ENCODE peak calls at places on chromosomes 11 and 22, in eight cellular contexts. N, F, Y, V, K, X, L and R are unnamed samples.

GRCh38 chr11:13940611-13941256 is 21.8 kb upstream of the SPON1 start:
- ATAC-seq in N (peak), F (peak), Y (no peak), V (no peak), K (no peak), X (no peak), L (no peak), R (no peak)

GRCh38 chr11:64580387-64580786 is 10.6 kb upstream of the SLC22A12 start:
- ATAC-seq in N (no peak), F (no peak), Y (peak), V (no peak), K (no peak), X (no peak), L (no peak), R (no peak)

GRCh38 chr11:111260761-111261160 is 15.2 kb downstream of the POU2AF2 start:
- ATAC-seq in N (no peak), F (no peak), Y (no peak), V (no peak), K (no peak), X (no peak), L (no peak), R (no peak)

GRCh38 chr22:35475545-35475944 is 65.1 kb upstream of the RASD2 start:
- ATAC-seq in N (no peak), F (no peak), Y (no peak), V (no peak), K (no peak), X (no peak), L (no peak), R (no peak)

GRCh38 chr11:79362358-79362757 is 78.5 kb downstream of the TENM4 start:
- ATAC-seq in N (no peak), F (no peak), Y (no peak), V (no peak), K (no peak), X (no peak), L (no peak), R (no peak)

GRCh38 chr11:35158371-35159081 is 19.6 kb downstream of the CD44 start:
- ATAC-seq in N (peak), F (no peak), Y (no peak), V (peak), K (peak), X (no peak), L (no peak), R (peak)

GRCh38 chr22:23245045-23245798 is 64.9 kb downstream of the BCR start:
- ATAC-seq in N (no peak), F (no peak), Y (no peak), V (no peak), K (no peak), X (no peak), L (no peak), R (no peak)

GRCh38 chr22:47144791-47145425 is 382.5 kb downstream of the TBC1D22A start:
- ATAC-seq in N (no peak), F (no peak), Y (no peak), V (no peak), K (no peak), X (no peak), L (no peak), R (no peak)

GRCh38 chr22:37806409-37807338 is 1.1 kb upstream of the GCAT start:
- ATAC-seq in N (no peak), F (peak), Y (no peak), V (no peak), K (no peak), X (peak), L (no peak), R (no peak)

GRCh38 chr11:103532133-103532788 is 423.0 kb downstream of the DYNC2H1 start:
- ATAC-seq in N (no peak), F (no peak), Y (no peak), V (no peak), K (no peak), X (no peak), L (no peak), R (no peak)

GRCh38 chr11:107427569-107428180 is 29.9 kb downstream of the CWF19L2 start:
- ATAC-seq in N (no peak), F (no peak), Y (peak), V (no peak), K (no peak), X (peak), L (no peak), R (no peak)

GRCh38 chr11:33259869-33260268 is 2.7 kb downstream of the HIPK3 start:
- ATAC-seq in N (no peak), F (no peak), Y (no peak), V (no peak), K (no peak), X (no peak), L (no peak), R (no peak)
- TF ChIP-seq POLR2AphosphoS5 in N (no peak), F (no peak), Y (no peak), V (no peak), K (no peak), X (no peak), L (no peak), R (no peak)

GRCh38 chr22:40257979-40258378 is 80.3 kb downstream of the TNRC6B start:
- ATAC-seq in N (no peak), F (no peak), Y (no peak), V (no peak), K (peak), X (no peak), L (no peak), R (no peak)

GRCh38 chr22:40265783-40266182 is 80.5 kb upstream of the ADSL start:
- ATAC-seq in N (no peak), F (no peak), Y (no peak), V (no peak), K (peak), X (no peak), L (no peak), R (no peak)

GRCh38 chr22:40261783-40262182 is 84.1 kb downstream of the TNRC6B start:
- ATAC-seq in N (no peak), F (no peak), Y (no peak), V (no peak), K (no peak), X (no peak), L (no peak), R (no peak)

GRCh38 chr22:40258463-40259046 is 80.8 kb downstream of the TNRC6B start:
- ATAC-seq in N (no peak), F (peak), Y (no peak), V (no peak), K (peak), X (no peak), L (no peak), R (peak)

GRCh38 chr22:40263191-40263590 is 83.1 kb upstream of the ADSL start:
- ATAC-seq in N (no peak), F (no peak), Y (no peak), V (no peak), K (no peak), X (peak), L (no peak), R (no peak)
- TF ChIP-seq POLR2AphosphoS5 in N (no peak), F (no peak), Y (no peak), V (no peak), K (peak), X (no peak), L (no peak), R (no peak)

GRCh38 chr11:33474866-33475265 is 217.7 kb downstream of the HIPK3 start:
- ATAC-seq in N (no peak), F (no peak), Y (no peak), V (no peak), K (no peak), X (no peak), L (no peak), R (no peak)

GRCh38 chr11:33478111-33478573 is 221.0 kb downstream of the HIPK3 start:
- ATAC-seq in N (no peak), F (no peak), Y (peak), V (peak), K (no peak), X (no peak), L (peak), R (no peak)

GRCh38 chr11:33476945-33477584 is 219.9 kb downstream of the HIPK3 start:
- ATAC-seq in N (peak), F (no peak), Y (no peak), V (no peak), K (no peak), X (no peak), L (peak), R (no peak)

GRCh38 chr11:33479216-33479615 is 221.4 kb downstream of the C11orf91 start:
- ATAC-seq in N (no peak), F (no peak), Y (no peak), V (no peak), K (no peak), X (no peak), L (no peak), R (no peak)

DNA sequence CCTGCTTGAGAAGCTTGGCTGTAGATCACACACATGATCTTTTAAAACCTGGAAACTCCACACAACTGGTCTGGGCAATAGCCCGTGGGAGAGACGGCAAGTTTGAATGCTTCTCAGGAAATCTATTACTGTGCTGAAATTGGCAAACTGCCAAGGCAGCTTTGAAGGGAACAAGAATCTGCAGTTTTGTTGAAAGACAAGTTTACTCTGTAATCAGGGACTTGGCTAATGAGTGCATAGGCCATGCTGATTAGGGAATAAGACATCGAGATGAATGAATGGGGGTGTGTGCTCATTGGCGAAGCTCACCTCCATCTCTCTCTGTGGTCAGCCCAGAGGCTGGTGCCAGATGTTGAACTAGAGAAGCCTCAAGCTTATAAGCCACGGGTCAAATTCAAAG is 218.8 kb downstream of the HIPK3 start:
- ATAC-seq in N (no peak), F (no peak), Y (peak), V (no peak), K (no peak), X (no peak), L (no peak), R (no peak)
- TF ChIP-seq POLR2AphosphoS5 in N (no peak), F (no peak), Y (no peak), V (no peak), K (no peak), X (no peak), L (no peak), R (no peak)

GRCh38 chr11:112961751-112962747 is 829 bp downstream of the NCAM1 start:
- ATAC-seq in N (peak), F (no peak), Y (peak), V (peak), K (peak), X (no peak), L (no peak), R (peak)
- TF ChIP-seq POLR2AphosphoS5 in N (no peak), F (no peak), Y (no peak), V (no peak), K (no peak), X (no peak), L (no peak), R (no peak)